ENCODE peak calls at places on chromosomes 2 and 18, in five cellular contexts. J is heart right ventricle, Q is thoracic aorta, Z is spleen, T is iPS DF 6.9. U is an unnamed sample.

GRCh38 chr2:219059725-219060682 is 717 bp downstream of the IHH start:
- DNase-seq in J (no peak), Q (no peak), Z (no peak), T (no peak), U (no peak)

GRCh38 chr2:25602333-25602723 is 71.0 kb downstream of the DTNB start:
- DNase-seq in Q (no peak), Z (no peak), J (no peak), T (no peak), U (no peak)

GRCh38 chr2:134846213-134846612 is 7.8 kb downstream of the ACMSD start:
- DNase-seq in J (no peak), Q (no peak), T (no peak), Z (no peak), U (no peak)

GRCh38 chr18:74476154-74476553 is 19.0 kb upstream of the DIPK1C start:
- DNase-seq in Z (no peak), T (no peak), Q (no peak), J (peak; percentile 42), U (no peak)

GRCh38 chr2:149038442-149039212 is at the start of gene LYPD6B:
- DNase-seq in Z (peak; percentile 80), T (no peak), Q (no peak), J (no peak), U (no peak)

GRCh38 chr2:120684691-120685402 is 50.8 kb upstream of the GLI2 start:
- DNase-seq in Q (no peak), J (no peak), T (no peak), Z (peak; percentile 39), U (no peak)

GRCh38 chr18:63505566-63506335 is 29.0 kb downstream of the SERPINB5 start:
- DNase-seq in T (no peak), Q (no peak), J (no peak), Z (no peak), U (no peak)

GRCh38 chr2:191030521-191031154 is 16.7 kb upstream of the STAT1 start:
- DNase-seq in T (no peak), Q (no peak), Z (no peak), J (no peak), U (no peak)

GRCh38 chr2:221571108-221571390 is 1.1 kb downstream of the EPHA4 start:
- DNase-seq in Q (no peak), Z (peak; percentile 75), T (no peak), J (no peak), U (no peak)

GRCh38 chr2:161992526-161992925 is 81.5 kb downstream of the DPP4 start:
- DNase-seq in Z (no peak), Q (no peak), T (no peak), J (no peak), U (no peak)

GRCh38 chr2:144747571-144747970 is 227.7 kb upstream of the ZEB2 start:
- DNase-seq in Z (no peak), T (no peak), J (no peak), Q (no peak), U (no peak)

GRCh38 chr2:112173646-112174319 is 35.6 kb downstream of the FBLN7 start:
- DNase-seq in T (no peak), J (no peak), Z (no peak), Q (no peak), U (no peak)

GRCh38 chr2:111659361-111660281 is 224.4 kb downstream of the ANAPC1 start:
- DNase-seq in T (peak; percentile 16), Q (peak; percentile 42), Z (no peak), J (peak; percentile 33), U (peak; percentile 89)

GRCh38 chr18:12803069-12803936 is 80.7 kb downstream of the PTPN2 start:
- DNase-seq in J (no peak), Q (no peak), T (no peak), Z (no peak), U (no peak)

GRCh38 chr2:135820003-135820618 is 16.9 kb downstream of the LCT start:
- DNase-seq in J (no peak), Z (no peak), T (no peak), Q (no peak), U (no peak)

GRCh38 chr2:68849579-68850030 is 21.6 kb downstream of the BMP10 start:
- DNase-seq in J (no peak), T (no peak), Z (no peak), Q (no peak), U (no peak)

GRCh38 chr18:48694295-48694694 is 155.5 kb downstream of the CTIF start:
- DNase-seq in Q (no peak), J (no peak), T (no peak), Z (peak; percentile 21), U (no peak)

GRCh38 chr2:112938904-112939303 is 27.9 kb downstream of the IL37 start:
- DNase-seq in J (no peak), T (no peak), Z (no peak), Q (no peak), U (no peak)

GRCh38 chr2:118834901-118835738 is 12.3 kb downstream of the EN1 start:
- DNase-seq in J (no peak), Q (no peak), Z (peak; percentile 64), T (no peak), U (no peak)

GRCh38 chr18:22470141-22470510 is 52.4 kb upstream of the CTAGE1 start:
- DNase-seq in J (no peak), T (no peak), Z (no peak), Q (no peak), U (no peak)

GRCh38 chr2:190340369-190340768 is 3.0 kb upstream of the INPP1 start:
- DNase-seq in Z (no peak), T (no peak), Q (no peak), J (no peak), U (no peak)

GRCh38 chr2:215728504-215729065 is 284.8 kb downstream of the MREG start:
- DNase-seq in T (no peak), J (no peak), Z (no peak), Q (no peak), U (peak; percentile 49)

GRCh38 chr2:108385411-108386071 is 7.8 kb downstream of the SULT1C4 start:
- DNase-seq in Q (no peak), J (no peak), T (no peak), Z (no peak), U (no peak)

GRCh38 chr2:79453918-79454317 is 58.9 kb upstream of the CTNNA2 start:
- DNase-seq in Q (no peak), T (peak; percentile 35), Z (no peak), J (no peak), U (no peak)

GRCh38 chr2:6930913-6931312 is 13.7 kb downstream of the RNF144A start:
- DNase-seq in J (no peak), Q (no peak), Z (no peak), T (no peak), U (peak; percentile 15)

GRCh38 chr2:105358593-105358992 is 21.3 kb downstream of the C2orf49 start:
- DNase-seq in J (no peak), Z (no peak), Q (no peak), T (no peak), U (no peak)

GRCh38 chr2:147937744-147938349 is 82.7 kb downstream of the ORC4 start:
- DNase-seq in J (no peak), Q (no peak), T (no peak), Z (no peak), U (no peak)

GRCh38 chr2:45370367-45370766 is 240.7 kb downstream of the SRBD1 start:
- DNase-seq in Q (no peak), Z (no peak), T (no peak), J (no peak), U (no peak)

GRCh38 chr2:71678874-71679273 is 225.5 kb downstream of the DYSF start:
- DNase-seq in Z (no peak), T (no peak), Q (no peak), J (no peak), U (no peak)

GRCh38 chr2:156663757-156664409 is 227.7 kb downstream of the GPD2 start:
- DNase-seq in Q (no peak), J (no peak), T (no peak), Z (no peak), U (no peak)

DNA sequence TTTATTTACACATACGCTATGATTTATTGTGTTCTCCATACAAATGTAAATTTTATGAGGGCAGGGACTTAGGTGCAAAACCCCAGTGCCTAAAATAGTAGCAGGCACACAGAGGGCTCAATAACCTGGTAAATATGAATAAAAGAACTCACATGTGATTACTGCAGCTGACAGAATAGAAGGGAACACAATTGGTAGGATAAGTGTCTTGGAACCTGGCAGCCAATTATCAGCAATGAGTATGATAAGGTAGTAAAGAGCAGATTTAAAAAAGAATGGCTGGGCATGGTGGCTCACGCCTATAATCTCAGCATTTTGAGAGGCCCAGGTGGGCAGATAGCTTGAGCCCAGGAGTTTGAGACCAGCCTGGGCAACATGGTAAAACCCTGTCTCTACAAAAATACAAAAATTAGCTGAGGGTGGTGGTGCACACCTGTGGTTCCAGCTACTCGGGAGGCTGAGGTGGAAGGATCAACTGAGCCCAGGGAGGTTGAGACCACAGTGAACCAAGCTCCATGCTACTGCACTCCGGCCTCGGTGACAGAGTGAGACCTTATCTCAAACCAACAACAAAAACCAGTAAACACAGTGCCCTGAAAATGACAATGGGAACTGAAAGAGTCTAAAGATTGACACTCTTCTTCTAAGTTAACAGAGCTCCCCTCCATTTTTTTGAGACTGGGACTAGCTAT is 9.9 kb downstream of the SNRPG start:
- DNase-seq in Q (no peak), Z (no peak), J (no peak), T (no peak), U (no peak)
- H3K36me3 ChIP-seq in Q (peaks cover 70% of the 10 kb centered on the region), Z (peaks cover 74% of the 10 kb centered on the region), J (peaks cover 99% of the 10 kb centered on the region), T (peaks cover 25% of the 10 kb centered on the region), U (peaks cover 24% of the 10 kb centered on the region)

DNA sequence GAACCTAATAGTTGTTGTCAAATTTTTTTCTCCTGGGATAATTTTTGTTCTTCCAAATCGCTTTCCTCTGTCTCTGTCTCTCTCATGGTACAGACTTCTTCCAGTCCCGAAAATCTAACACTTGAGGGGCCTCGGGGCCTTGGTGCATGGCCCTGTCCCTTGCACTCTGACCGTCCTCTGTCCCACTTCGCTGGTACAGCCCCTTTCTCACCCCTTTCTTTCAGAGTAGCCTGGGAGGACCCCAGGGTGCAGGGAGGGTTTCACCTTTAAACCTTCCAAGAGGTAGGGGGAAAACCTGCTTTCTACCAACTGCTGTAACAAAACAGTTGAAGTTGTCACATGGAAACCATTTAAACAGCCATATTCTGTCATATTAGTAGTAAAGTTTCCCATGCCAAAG is 22.2 kb upstream of the FAHD2A start:
- DNase-seq in Q (no peak), T (no peak), J (no peak), Z (no peak), U (no peak)
- H3K9me3 ChIP-seq in Q (no peaks in the 10 kb centered on the region), T (no peaks in the 10 kb centered on the region), J (no peaks in the 10 kb centered on the region), Z (no peaks in the 10 kb centered on the region), U (no peaks in the 10 kb centered on the region)

GRCh38 chr18:3075491-3075890 is 62.5 kb upstream of the LPIN2 start:
- DNase-seq in J (no peak), Z (no peak), Q (no peak), T (no peak), U (no peak)
- H3K36me3 ChIP-seq in J (peaks cover 93% of the 10 kb centered on the region), Z (no peaks in the 10 kb centered on the region), Q (peaks cover 25% of the 10 kb centered on the region), T (no peaks in the 10 kb centered on the region), U (peaks cover 19% of the 10 kb centered on the region)

GRCh38 chr18:14963246-14963645 is 215.3 kb downstream of the ANKRD30B start:
- DNase-seq in J (no peak), Z (no peak), T (no peak), Q (no peak), U (peak; percentile 13)
- H3K9me3 ChIP-seq in J (no peaks in the 10 kb centered on the region), Z (no peaks in the 10 kb centered on the region), T (no peaks in the 10 kb centered on the region), Q (no peaks in the 10 kb centered on the region), U (peaks cover 9% of the 10 kb centered on the region)

U was measured in lung.